ENCODE peak calls at places on chromosomes 4 and X, in eight cellular contexts. R, A, F, T, V, G, Z and E are unnamed samples.
A peak's percentile ranks its signal among the peaks of the same experiment; 100 is the strongest.

GRCh38 chrX:46326161-46326560 is 219.1 kb downstream of the ZNF674 start:
- DNase-seq in R (no peak), V (peak; percentile 31), G (no peak), F (no peak), Z (peak; percentile 63), T (no peak), A (no peak), E (no peak)

GRCh38 chrX:27915617-27916016 is 65.6 kb downstream of the DCAF8L1 start:
- DNase-seq in Z (peak; percentile 11), F (no peak), T (no peak), V (no peak), A (no peak), G (no peak), R (no peak), E (no peak)

GRCh38 chr4:57424231-57424897 is 314.2 kb upstream of the IGFBP7 start:
- DNase-seq in G (no peak), V (no peak), A (no peak), F (no peak), Z (peak; percentile 97), R (no peak), T (no peak), E (peak; percentile 28)

GRCh38 chr4:40363382-40363920 is 28.3 kb downstream of the CHRNA9 start:
- DNase-seq in G (no peak), Z (peak; percentile 55), A (no peak), R (no peak), F (no peak), V (no peak), T (no peak), E (peak; percentile 47)

GRCh38 chr4:133588306-133588705 is 439.2 kb downstream of the PCDH10 start:
- DNase-seq in G (no peak), A (no peak), R (no peak), Z (no peak), T (no peak), F (no peak), V (no peak), E (no peak)

GRCh38 chr4:139488442-139488841 is 34.5 kb downstream of the RAB33B start:
- DNase-seq in A (no peak), R (no peak), Z (no peak), T (no peak), G (no peak), V (no peak), F (no peak), E (no peak)

GRCh38 chr4:148780426-148781005 is 338.3 kb upstream of the NR3C2 start:
- DNase-seq in R (no peak), V (no peak), Z (no peak), A (no peak), G (no peak), F (no peak), T (no peak), E (no peak)

GRCh38 chr4:158786155-158786581 is 17.3 kb downstream of the FNIP2 start:
- DNase-seq in F (no peak), R (no peak), A (no peak), Z (no peak), G (no peak), V (no peak), T (no peak), E (no peak)

GRCh38 chrX:155747520-155747919 is 133.6 kb upstream of the VAMP7 start:
- DNase-seq in G (no peak), Z (peak; percentile 54), V (no peak), F (no peak), R (no peak), A (no peak), T (no peak), E (no peak)

GRCh38 chr4:140054861-140055260 is 99.1 kb downstream of the MAML3 start:
- DNase-seq in G (no peak), Z (no peak), V (no peak), T (no peak), R (no peak), A (no peak), F (no peak), E (no peak)

GRCh38 chrX:104343408-104344129 is 88.8 kb upstream of the ESX1 start:
- DNase-seq in G (peak; percentile 65), R (peak; percentile 62), T (peak; percentile 80), A (peak; percentile 46), Z (peak; percentile 94), V (peak; percentile 91), F (peak; percentile 30), E (peak; percentile 72)

GRCh38 chr4:186227221-186227620 is at the start of gene KLKB1:
- DNase-seq in Z (no peak), R (no peak), F (no peak), T (no peak), A (no peak), G (no peak), V (no peak), E (peak; percentile 48)

GRCh38 chrX:48493890-48494364 is 14.9 kb upstream of the PORCN start:
- DNase-seq in F (no peak), A (no peak), V (peak; percentile 77), Z (peak; percentile 48), G (peak; percentile 41), R (peak; percentile 74), T (peak; percentile 38), E (peak; percentile 52)
- TF ChIP-seq CTCF in F (peak; percentile 50), A (peak; percentile 54), V (peak; percentile 55), Z (peak; percentile 59), G (peak; percentile 32), R (peak; percentile 55), T (no peak), E (peak; percentile 41)

GRCh38 chr4:151675366-151676060 is 85.3 kb downstream of the GATB start:
- DNase-seq in G (no peak), F (peak; percentile 43), T (no peak), Z (no peak), V (no peak), A (no peak), R (peak; percentile 51), E (no peak)
- TF ChIP-seq EZH2phosphoT487 in G (no peak), F (no peak), T (no peak), Z (no peak), V (no peak), A (no peak), R (no peak), E (no peak)

GRCh38 chrX:51494409-51494808 is 2.0 kb downstream of the NUDT11 start:
- DNase-seq in R (no peak), Z (peak; percentile 11), A (peak; percentile 25), G (peak; percentile 22), F (no peak), T (no peak), V (no peak), E (no peak)
- TF ChIP-seq CTCF in R (peak; percentile 37), Z (peak; percentile 54), A (peak; percentile 71), G (peak; percentile 35), F (peak; percentile 56), T (no peak), V (peak; percentile 26), E (peak; percentile 21)

GRCh38 chr4:1472911-1473518 is 66.8 kb upstream of the NKX1-1 start:
- DNase-seq in T (no peak), V (no peak), A (no peak), F (peak; percentile 25), G (no peak), Z (no peak), R (no peak), E (no peak)
- TF ChIP-seq EZH2phosphoT487 in T (no peak), V (no peak), A (no peak), F (no peak), G (no peak), Z (no peak), R (no peak), E (no peak)